ENCODE peak calls at places on chromosomes 3 and 15, in nine cellular contexts. Q, D, G, T, I, F, V, N and M are unnamed samples.

GRCh38 chr3:127426444-127427168 is 138.8 kb upstream of the PRR20G start:
- DNase-seq in Q (no peak), D (no peak), G (no peak), T (no peak), I (no peak), F (no peak), V (no peak), N (no peak), M (no peak)

GRCh38 chr3:185401319-185401955 is 38.5 kb downstream of the MAP3K13 start:
- DNase-seq in Q (no peak), D (no peak), G (no peak), T (no peak), I (no peak), F (peak; percentile 8), V (no peak), N (no peak), M (no peak)

GRCh38 chr15:65302061-65302460 is 2.4 kb upstream of the RNU5B-1 start:
- DNase-seq in Q (no peak), D (no peak), G (no peak), T (no peak), I (no peak), F (no peak), V (no peak), N (no peak), M (no peak)

GRCh38 chr3:52286777-52287110 is 884 bp upstream of the GLYCTK start:
- DNase-seq in Q (no peak), D (no peak), G (no peak), T (no peak), I (no peak), F (peak; percentile 25), V (peak; percentile 70), N (no peak), M (peak; percentile 59)

GRCh38 chr3:172103724-172104123 is 64.3 kb downstream of the FNDC3B start:
- DNase-seq in Q (no peak), D (no peak), G (no peak), T (no peak), I (no peak), F (peak; percentile 96), V (peak; percentile 75), N (no peak), M (peak; percentile 97)

GRCh38 chr15:101187820-101188516 is 63.9 kb downstream of the CHSY1 start:
- DNase-seq in Q (peak; percentile 87), D (no peak), G (no peak), T (no peak), I (no peak), F (peak; percentile 99), V (peak; percentile 96), N (no peak), M (peak; percentile 83)

GRCh38 chr3:179775416-179776122 is 122.7 kb downstream of the USP13 start:
- DNase-seq in Q (no peak), D (no peak), G (no peak), T (no peak), I (no peak), F (no peak), V (no peak), N (no peak), M (no peak)

GRCh38 chr3:157317895-157318294 is 118.8 kb upstream of the PTX3 start:
- DNase-seq in Q (no peak), D (no peak), G (no peak), T (no peak), I (no peak), F (no peak), V (no peak), N (no peak), M (no peak)

GRCh38 chr3:11283126-11283478 is 10.9 kb downstream of the ATG7 start:
- DNase-seq in Q (no peak), D (no peak), G (no peak), T (no peak), I (no peak), F (no peak), V (no peak), N (no peak), M (no peak)

GRCh38 chr15:70954733-70955132 is 62.1 kb downstream of the LRRC49 start:
- DNase-seq in Q (no peak), D (no peak), G (no peak), T (no peak), I (no peak), F (no peak), V (no peak), N (no peak), M (no peak)

GRCh38 chr15:90529369-90530249 is at the start of gene CRTC3:
- DNase-seq in Q (peak; percentile 51), D (peak; percentile 18), G (peak; percentile 85), T (peak; percentile 39), I (peak; percentile 74), F (peak; percentile 51), V (peak; percentile 54), N (peak; percentile 52), M (no peak)

GRCh38 chr15:31801152-31801551 is 229.2 kb upstream of the CHRNA7 start:
- DNase-seq in Q (no peak), D (no peak), G (no peak), T (no peak), I (no peak), F (no peak), V (no peak), N (no peak), M (no peak)

GRCh38 chr3:139339219-139339906 is 4.5 kb upstream of the MRPS22 start:
- DNase-seq in Q (no peak), D (no peak), G (no peak), T (no peak), I (no peak), F (peak; percentile 4), V (no peak), N (no peak), M (no peak)

GRCh38 chr15:94683912-94684311 is 452.6 kb downstream of the MCTP2 start:
- DNase-seq in Q (no peak), D (no peak), G (no peak), T (no peak), I (no peak), F (no peak), V (no peak), N (no peak), M (no peak)

GRCh38 chr3:49900491-49901153 is 3.1 kb downstream of the MST1R start:
- DNase-seq in Q (no peak), D (no peak), G (no peak), T (no peak), I (peak; percentile 97), F (peak; percentile 26), V (peak; percentile 35), N (no peak), M (peak; percentile 88)

GRCh38 chr15:85793641-85794597 is 806 bp downstream of the KLHL25 start:
- DNase-seq in Q (no peak), D (no peak), G (no peak), T (peak; percentile 19), I (peak; percentile 58), F (no peak), V (peak; percentile 38), N (peak; percentile 12), M (no peak)

GRCh38 chr15:92638709-92639365 is 16.7 kb downstream of the FAM174B start:
- DNase-seq in Q (no peak), D (no peak), G (no peak), T (no peak), I (no peak), F (no peak), V (no peak), N (no peak), M (no peak)

GRCh38 chr3:71816757-71817156 is 31.8 kb upstream of the PROK2 start:
- DNase-seq in Q (no peak), D (no peak), G (no peak), T (no peak), I (no peak), F (no peak), V (no peak), N (no peak), M (no peak)

GRCh38 chr3:101010316-101010715 is 17.1 kb upstream of the ABI3BP start:
- DNase-seq in Q (no peak), D (no peak), G (no peak), T (no peak), I (no peak), F (peak; percentile 49), V (peak; percentile 23), N (no peak), M (peak; percentile 52)

GRCh38 chr3:17213102-17213501 is 328.3 kb downstream of the PLCL2 start:
- DNase-seq in Q (no peak), D (no peak), G (no peak), T (no peak), I (no peak), F (no peak), V (no peak), N (no peak), M (peak; percentile 3)

GRCh38 chr15:39018966-39019365 is 454.4 kb upstream of the RASGRP1 start:
- DNase-seq in Q (no peak), D (no peak), G (no peak), T (no peak), I (no peak), F (no peak), V (no peak), N (no peak), M (no peak)

GRCh38 chr3:46464326-46465195 is at the start of gene LTF:
- DNase-seq in Q (no peak), D (no peak), G (no peak), T (no peak), I (no peak), F (no peak), V (no peak), N (no peak), M (no peak)

GRCh38 chr15:42502472-42502871 is 7.0 kb downstream of the SNAP23 start:
- DNase-seq in Q (no peak), D (no peak), G (no peak), T (no peak), I (no peak), F (no peak), V (peak; percentile 11), N (no peak), M (no peak)

GRCh38 chr3:138265745-138266144 is 63.9 kb downstream of the NME9 start:
- DNase-seq in Q (no peak), D (no peak), G (no peak), T (no peak), I (no peak), F (no peak), V (no peak), N (no peak), M (no peak)

GRCh38 chr3:160437083-160437455 is 12.5 kb downstream of the TRIM59 start:
- DNase-seq in Q (peak; percentile 49), D (no peak), G (no peak), T (no peak), I (no peak), F (no peak), V (no peak), N (no peak), M (no peak)

GRCh38 chr15:100728371-100729201 is 126.2 kb downstream of the ASB7 start:
- DNase-seq in Q (no peak), D (no peak), G (no peak), T (no peak), I (no peak), F (no peak), V (no peak), N (no peak), M (no peak)

GRCh38 chr3:8371085-8371551 is 130.5 kb upstream of the LMCD1 start:
- DNase-seq in Q (peak; percentile 11), D (no peak), G (no peak), T (no peak), I (peak; percentile 4), F (peak; percentile 94), V (peak; percentile 82), N (no peak), M (peak; percentile 56)

GRCh38 chr15:33069161-33069560 is 125.4 kb downstream of the FMN1 start:
- DNase-seq in Q (no peak), D (no peak), G (no peak), T (no peak), I (no peak), F (no peak), V (no peak), N (no peak), M (peak; percentile 13)

GRCh38 chr3:118938183-118938961 is 96.3 kb downstream of the IGSF11 start:
- DNase-seq in Q (peak; percentile 45), D (no peak), G (no peak), T (no peak), I (peak; percentile 23), F (peak; percentile 8), V (peak; percentile 2), N (no peak), M (peak; percentile 67)

GRCh38 chr3:57852896-57853295 is 96.8 kb downstream of the SLMAP start:
- DNase-seq in Q (no peak), D (no peak), G (peak; percentile 6), T (no peak), I (peak; percentile 2), F (peak; percentile 24), V (peak; percentile 52), N (no peak), M (peak; percentile 64)

GRCh38 chr3:43879166-43879565 is 188.4 kb downstream of the ABHD5 start:
- DNase-seq in Q (no peak), D (no peak), G (no peak), T (no peak), I (peak; percentile 23), F (no peak), V (peak; percentile 12), N (no peak), M (peak; percentile 47)